ENCODE peak calls at places on chromosome X, in eight cellular contexts. M is choroid plexus epithelial cell, G is SJSA1, O is BE2C, V is tibial nerve, A is A549, U is astrocyte of the spinal cord, H is left ventricle myocardium inferior. X is an unnamed sample.

GRCh38 chrX:1618689-1619088 is 3.8 kb downstream of the ASMT start:
- DNase-seq in M (peak; percentile 24), V (no peak), A (no peak), H (no peak), U (no peak), O (no peak), G (no peak), X (no peak)

GRCh38 chrX:40844476-40844875 is 109.1 kb upstream of the MED14 start:
- DNase-seq in V (no peak), U (peak; percentile 20), A (no peak), G (no peak), H (no peak), O (no peak), M (peak; percentile 43), X (no peak)

GRCh38 chrX:44997282-44997813 is 124.4 kb downstream of the KDM6A start:
- DNase-seq in G (no peak), V (no peak), A (no peak), H (no peak), U (no peak), O (no peak), M (no peak), X (no peak)

GRCh38 chrX:45765726-45766125 is 565.0 kb upstream of the DIPK2B start:
- DNase-seq in V (no peak), O (no peak), A (no peak), H (no peak), M (no peak), U (peak; percentile 30), G (no peak), X (no peak)

GRCh38 chrX:103656623-103657022 is 27.8 kb downstream of the TCEAL1 start:
- DNase-seq in A (peak; percentile 66), G (peak; percentile 71), M (no peak), O (no peak), H (no peak), V (no peak), U (peak; percentile 45), X (peak; percentile 15)

GRCh38 chrX:21479695-21480280 is 105.6 kb downstream of the CNKSR2 start:
- DNase-seq in H (no peak), O (peak; percentile 43), M (peak; percentile 76), V (no peak), A (peak; percentile 6), U (peak; percentile 68), G (peak; percentile 7), X (no peak)

GRCh38 chrX:12269484-12269883 is 131.2 kb downstream of the FRMPD4 start:
- DNase-seq in O (no peak), G (no peak), H (no peak), A (no peak), U (no peak), V (no peak), M (no peak), X (no peak)

GRCh38 chrX:85503258-85504158 is 124.0 kb upstream of the POF1B start:
- DNase-seq in A (no peak), V (no peak), H (no peak), U (no peak), M (no peak), G (no peak), O (no peak), X (no peak)

GRCh38 chrX:9614016-9614415 is 149.2 kb downstream of the TBL1X start:
- DNase-seq in G (peak; percentile 39), H (no peak), U (peak; percentile 66), V (no peak), O (no peak), A (no peak), M (peak; percentile 32), X (no peak)

GRCh38 chrX:68832516-68833447 is 4.0 kb downstream of the EFNB1 start:
- DNase-seq in H (no peak), A (no peak), U (no peak), M (no peak), O (no peak), G (no peak), V (no peak), X (no peak)
- H3K4me3 ChIP-seq in H (peak overlapping the region; percentile 88), A (no peak overlapping the region), U (peak overlapping the region; percentile 21), M (peak overlapping the region; percentile 73), O (no peak overlapping the region), G (no peak overlapping the region), V (peak overlapping the region; percentile 72), X (peak overlapping the region; percentile 72)

GRCh38 chrX:48800574-48801280 is 1.1 kb upstream of the HDAC6 start:
- DNase-seq in O (no peak), M (peak; percentile 0), A (no peak), H (no peak), G (no peak), V (no peak), U (no peak), X (no peak)
- H3K4me3 ChIP-seq in O (peak overlapping the region; percentile 76), M (peak overlapping the region; percentile 75), A (peak overlapping the region; percentile 64), H (peak overlapping the region; percentile 75), G (peak overlapping the region; percentile 69), V (peak overlapping the region; percentile 55), U (peak overlapping the region; percentile 66), X (peak overlapping the region; percentile 60)

DNA sequence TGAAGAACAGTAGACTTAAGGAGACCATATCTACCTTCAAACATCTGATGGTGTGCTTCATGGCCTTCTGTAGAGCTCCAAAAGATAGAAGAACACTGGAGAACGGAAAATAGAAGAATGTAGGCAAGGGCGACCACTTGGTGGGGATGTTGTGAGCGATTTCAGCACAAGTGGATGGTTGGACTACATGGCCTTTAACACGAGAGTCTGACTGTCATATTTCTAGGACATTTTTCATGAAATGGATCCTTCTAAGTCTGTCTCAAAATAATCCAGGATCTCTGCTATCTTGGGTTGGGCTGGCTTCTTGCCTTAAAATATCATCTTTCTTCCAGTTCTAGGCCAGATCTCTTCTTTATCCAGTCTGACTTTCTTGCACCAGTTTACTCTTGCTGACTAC is 1.3 kb upstream of the MID1IP1 start:
- DNase-seq in H (peak; percentile 15), M (peak; percentile 13), A (no peak), G (no peak), V (no peak), U (no peak), O (no peak), X (no peak)
- H3K4me3 ChIP-seq in H (no peak overlapping the region), M (no peak overlapping the region), A (no peak overlapping the region), G (no peak overlapping the region), V (no peak overlapping the region), U (no peak overlapping the region), O (no peak overlapping the region), X (no peak overlapping the region)

DNA sequence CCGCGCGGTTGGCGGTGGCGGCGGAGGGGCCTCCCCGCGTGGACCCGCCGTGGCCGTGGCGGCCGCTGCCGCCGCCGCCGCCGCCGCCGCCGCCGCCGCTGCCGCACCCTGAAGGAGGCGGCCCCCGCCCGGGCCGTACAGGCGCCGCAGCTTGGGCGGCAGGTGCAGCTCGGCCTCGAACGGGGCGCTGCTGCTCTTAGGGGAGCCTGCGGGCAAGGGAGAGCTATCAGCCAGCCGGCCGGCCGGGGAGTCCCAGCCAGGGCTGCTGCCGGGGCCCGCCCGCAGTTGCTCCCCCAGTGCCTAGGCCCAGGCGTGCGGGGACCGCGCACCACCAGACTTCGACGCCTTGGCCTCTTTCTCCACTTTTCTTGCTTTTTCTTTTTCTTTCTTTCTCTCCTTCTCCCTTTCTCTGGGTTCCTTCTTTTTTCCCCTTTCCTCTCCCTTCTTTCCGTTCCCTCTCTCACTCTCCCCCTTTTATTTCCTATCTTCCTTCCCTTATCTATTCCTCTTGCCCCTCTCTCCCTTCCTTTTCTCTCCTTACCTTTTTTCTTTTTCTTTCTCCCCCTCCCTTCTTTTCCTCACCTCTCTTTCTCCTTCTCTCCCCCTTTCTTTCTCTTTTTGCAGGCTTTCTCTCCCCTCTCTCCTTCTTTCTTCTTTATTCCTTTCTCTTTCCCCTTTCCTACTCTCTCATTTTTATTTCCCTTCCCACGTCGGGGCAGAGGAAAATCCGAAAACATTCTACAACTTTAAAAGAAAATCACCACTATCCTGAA is 2.0 kb downstream of the ARX start:
- DNase-seq in V (no peak), G (no peak), H (no peak), M (no peak), U (no peak), O (no peak), A (no peak), X (no peak)
- H3K4me3 ChIP-seq in V (no peak overlapping the region), G (no peak overlapping the region), H (no peak overlapping the region), M (no peak overlapping the region), U (peak overlapping the region; percentile 24), O (no peak overlapping the region), A (peak overlapping the region; percentile 74), X (no peak overlapping the region)

DNA sequence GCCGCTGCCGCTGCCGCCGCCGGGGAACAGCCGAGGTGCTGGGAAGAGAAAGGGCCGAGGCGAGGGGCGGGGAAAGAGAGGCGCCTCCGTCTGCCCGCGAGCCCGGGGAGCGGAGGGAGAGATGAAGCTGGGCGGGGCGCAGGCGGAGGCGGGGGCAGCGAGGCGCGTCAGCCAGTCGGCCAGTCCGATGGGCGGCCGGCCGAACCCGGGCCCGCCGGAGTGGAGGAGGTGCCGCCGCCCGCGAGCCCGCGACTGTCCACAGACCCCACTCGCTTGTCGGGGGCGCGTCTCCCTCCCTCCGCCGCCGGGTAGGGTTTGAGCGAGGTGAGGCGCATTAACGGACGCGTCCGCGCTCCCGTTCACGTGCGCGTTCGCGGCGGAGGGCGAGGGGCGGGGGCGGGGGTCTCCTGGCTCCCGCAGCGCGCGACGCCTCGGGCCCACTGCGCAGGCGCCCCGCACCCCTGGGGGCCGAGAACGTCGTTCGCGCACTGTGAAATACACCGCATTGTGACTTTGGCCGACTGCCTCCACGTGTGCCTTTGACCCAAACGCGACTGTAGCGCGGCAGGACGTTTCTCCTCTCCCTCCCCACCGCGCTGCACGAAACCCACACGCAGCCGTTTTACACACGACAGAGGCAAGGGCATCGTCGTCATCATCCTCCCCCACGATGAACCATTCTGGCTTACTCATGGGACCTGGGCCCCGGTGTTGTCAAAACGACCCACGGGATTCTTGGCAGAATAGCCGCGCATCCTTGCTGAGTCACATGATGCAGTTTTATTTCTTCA is at the start of gene NUDT11:
- DNase-seq in H (peak; percentile 48), V (peak; percentile 15), A (peak; percentile 30), U (peak; percentile 70), G (peak; percentile 61), M (peak; percentile 69), O (peak; percentile 87), X (peak; percentile 24)
- H3K4me3 ChIP-seq in H (peak within 1 kb of the TSS; percentile 66), V (peak within 1 kb of the TSS; percentile 49), A (peak within 1 kb of the TSS; percentile 70), U (peak within 1 kb of the TSS; percentile 55), G (peak within 1 kb of the TSS; percentile 63), M (peak within 1 kb of the TSS; percentile 64), O (peak within 1 kb of the TSS; percentile 77), X (peak within 1 kb of the TSS; percentile 59)

DNA sequence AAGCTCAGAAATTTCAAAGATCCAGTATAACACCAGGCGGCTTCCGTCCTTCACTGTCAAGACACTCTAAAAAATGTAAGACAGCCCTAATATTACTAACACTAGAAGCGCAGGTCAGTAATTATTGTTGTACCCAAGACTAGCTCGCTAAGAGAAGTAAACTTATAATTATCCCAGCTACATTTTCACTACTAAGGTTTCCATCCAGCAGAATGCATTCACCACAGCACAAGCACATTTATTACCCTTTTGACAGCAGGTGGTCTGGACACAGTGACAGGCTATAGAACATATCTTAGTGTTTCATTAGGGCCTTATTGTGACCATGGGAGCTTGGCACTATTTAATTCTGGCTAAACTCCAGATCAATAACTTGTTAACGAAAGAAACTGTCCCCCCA is 237.8 kb downstream of the ENOX2 start:
- DNase-seq in V (no peak), U (no peak), O (no peak), M (no peak), G (no peak), A (no peak), H (no peak), X (no peak)
- H3K4me3 ChIP-seq in V (no peak overlapping the region), U (no peak overlapping the region), O (no peak overlapping the region), M (no peak overlapping the region), G (no peak overlapping the region), A (no peak overlapping the region), H (no peak overlapping the region), X (no peak overlapping the region)